ENCODE peak calls at places on chromosomes 4 and X, in eight cellular contexts. E is left kidney, G is lower leg skin, S is endothelial cell, J is NCI-H2171 treated with DMSO at 0.1 percent for 48 hours, D is psoas muscle, R is naive B cell, Y is choroid plexus epithelial cell. U is an unnamed sample.

GRCh38 chr4:156764145-156764544 is 207.5 kb downstream of the PDGFC start:
- DNase-seq in D (no peak), E (no peak), G (no peak), Y (peak; percentile 79), R (no peak), J (no peak), S (no peak), U (no peak)

GRCh38 chr4:67106846-67107467 is 438.3 kb downstream of the CENPC start:
- DNase-seq in S (no peak), Y (peak; percentile 7), G (peak; percentile 17), J (peak; percentile 87), E (peak; percentile 54), D (no peak), R (no peak), U (no peak)

GRCh38 chrX:14673764-14674163 is 144.4 kb downstream of the GLRA2 start:
- DNase-seq in J (peak; percentile 83), R (peak; percentile 22), D (no peak), E (peak; percentile 42), Y (peak; percentile 94), G (no peak), S (no peak), U (no peak)

GRCh38 chrX:116318672-116319071 is 117.7 kb upstream of the SLC6A14 start:
- DNase-seq in S (no peak), E (no peak), D (no peak), R (no peak), J (no peak), Y (peak; percentile 13), G (no peak), U (no peak)

GRCh38 chr4:153205757-153206156 is 1.5 kb downstream of the TRIM2 start:
- DNase-seq in E (peak; percentile 26), D (no peak), J (no peak), R (no peak), Y (peak; percentile 54), S (no peak), G (no peak), U (no peak)

GRCh38 chr4:168908093-168908492 is 102.0 kb downstream of the CBR4 start:
- DNase-seq in S (no peak), D (no peak), E (no peak), R (no peak), J (no peak), G (no peak), Y (peak; percentile 48), U (no peak)

GRCh38 chr4:15592799-15593198 is 62.4 kb downstream of the FBXL5 start:
- DNase-seq in E (no peak), R (no peak), Y (no peak), D (no peak), J (no peak), S (no peak), G (no peak), U (no peak)

GRCh38 chr4:56757270-56757746 is 64.2 kb downstream of the SPINK2 start:
- DNase-seq in D (no peak), E (peak; percentile 66), R (peak; percentile 26), G (no peak), Y (peak; percentile 45), S (no peak), J (no peak), U (no peak)

GRCh38 chrX:40734956-40735317 is 405 bp downstream of the MED14 start:
- DNase-seq in R (no peak), Y (peak; percentile 24), S (no peak), D (no peak), E (peak; percentile 59), J (peak; percentile 18), G (no peak), U (peak; percentile 22)

GRCh38 chrX:45011131-45011530 is 138.1 kb downstream of the KDM6A start:
- DNase-seq in J (no peak), D (no peak), G (no peak), R (no peak), S (no peak), E (no peak), Y (peak; percentile 58), U (no peak)

GRCh38 chr4:99405433-99406115 is 29.6 kb downstream of the ADH7 start:
- DNase-seq in G (peak; percentile 80), J (peak; percentile 34), E (peak; percentile 88), Y (peak; percentile 92), R (peak; percentile 27), D (peak; percentile 49), S (peak; percentile 77), U (peak; percentile 12)

GRCh38 chr4:13543091-13543581 is 1.2 kb downstream of the NKX3-2 start:
- DNase-seq in Y (no peak), R (no peak), E (peak; percentile 21), G (no peak), D (no peak), J (no peak), S (no peak), U (no peak)

GRCh38 chr4:153257151-153257620 is 52.9 kb downstream of the TRIM2 start:
- DNase-seq in S (peak; percentile 24), E (peak; percentile 88), J (peak; percentile 66), Y (peak; percentile 80), G (no peak), R (no peak), D (peak; percentile 27), U (no peak)

GRCh38 chr4:175371091-175371490 is 441.0 kb downstream of the GPM6A start:
- DNase-seq in R (no peak), D (no peak), J (no peak), G (no peak), Y (no peak), S (no peak), E (no peak), U (no peak)

GRCh38 chrX:21745756-21746155 is 12.2 kb downstream of the SMPX start:
- DNase-seq in S (peak; percentile 21), D (no peak), E (peak; percentile 28), R (peak; percentile 6), G (peak; percentile 15), Y (peak; percentile 58), J (no peak), U (peak; percentile 11)

GRCh38 chrX:9874483-9874882 is 88.3 kb downstream of the SHROOM2 start:
- DNase-seq in D (no peak), G (no peak), R (no peak), J (no peak), Y (no peak), S (no peak), E (no peak), U (no peak)

GRCh38 chr4:166675411-166675810 is 558.9 kb downstream of the SPOCK3 start:
- DNase-seq in G (no peak), D (no peak), E (no peak), R (no peak), Y (peak; percentile 55), S (no peak), J (no peak), U (no peak)

GRCh38 chrX:55488268-55488558 is 1.4 kb downstream of the USP51 start:
- DNase-seq in E (no peak), S (no peak), R (no peak), G (no peak), J (no peak), Y (no peak), D (no peak), U (no peak)

GRCh38 chr4:6692379-6692778 is 1.3 kb upstream of the S100P start:
- DNase-seq in R (no peak), S (no peak), Y (no peak), G (no peak), E (no peak), D (no peak), J (no peak), U (no peak)

GRCh38 chr4:69708211-69708610 is 52.2 kb downstream of the SULT1B1 start:
- DNase-seq in G (no peak), E (no peak), S (no peak), D (no peak), J (no peak), Y (peak; percentile 65), R (no peak), U (no peak)

GRCh38 chr4:113540859-113541258 is 220.7 kb downstream of the CAMK2D start:
- DNase-seq in D (no peak), G (no peak), S (no peak), J (peak; percentile 46), E (peak; percentile 18), Y (peak; percentile 29), R (no peak), U (peak; percentile 78)

GRCh38 chrX:110786486-110786885 is 9.1 kb downstream of the CHRDL1 start:
- DNase-seq in R (no peak), E (no peak), G (no peak), Y (peak; percentile 0), S (no peak), J (no peak), D (no peak), U (no peak)

GRCh38 chrX:151776113-151776790 is 41.7 kb downstream of the CNGA2 start:
- DNase-seq in E (no peak), R (no peak), Y (no peak), S (no peak), D (no peak), J (no peak), G (no peak), U (peak; percentile 20)

GRCh38 chrX:106932492-106932923 is 12.3 kb downstream of the CLDN2 start:
- DNase-seq in E (no peak), G (no peak), J (no peak), D (no peak), S (no peak), R (no peak), Y (peak; percentile 41), U (no peak)

U was measured in heart right ventricle.